ENCODE peak calls at places on chromosomes 3 and 15, in six cellular contexts. H is fibroblast of lung, R is SJCRH30, S is body of pancreas, M is heart right ventricle, E is stomach. C is an unnamed sample. For H3K9me3 and H3K36me3, the result is how much of the 10 kb centered on the place peaks cover.

GRCh38 chr3:133457465-133458067 is 57.7 kb downstream of the BFSP2 start:
- DNase-seq in H (peak), R (no peak), S (no peak), M (no peak), E (no peak), C (no peak)

GRCh38 chr3:15284121-15284889 is 48.1 kb downstream of the SH3BP5 start:
- DNase-seq in H (peak), R (peak), S (no peak), M (no peak), E (no peak), C (no peak)

GRCh38 chr3:109806929-109807328 is 469.6 kb upstream of the DPPA4 start:
- DNase-seq in H (peak), R (no peak), S (no peak), M (no peak), E (no peak), C (peak)

GRCh38 chr15:62847900-62848489 is 194.6 kb upstream of the TPM1 start:
- DNase-seq in H (peak), R (peak), S (peak), M (peak), E (peak), C (no peak)

GRCh38 chr3:179088306-179088705 is 16.7 kb upstream of the ZMAT3 start:
- DNase-seq in H (no peak), R (no peak), S (no peak), M (no peak), E (no peak), C (no peak)

GRCh38 chr3:10137178-10137577 is 4.4 kb upstream of the VHL start:
- DNase-seq in H (no peak), R (no peak), S (no peak), M (no peak), E (no peak), C (no peak)

GRCh38 chr15:31869640-31870335 is 160.5 kb upstream of the CHRNA7 start:
- DNase-seq in H (peak), R (no peak), S (peak), M (peak), E (no peak), C (no peak)

GRCh38 chr3:14803101-14803980 is 15.4 kb upstream of the FGD5 start:
- DNase-seq in H (peak), R (peak), S (no peak), M (peak), E (peak), C (no peak)

GRCh38 chr3:30664884-30665283 is 58.5 kb downstream of the TGFBR2 start:
- DNase-seq in H (no peak), R (no peak), S (no peak), M (no peak), E (no peak), C (peak)

GRCh38 chr3:108088697-108089096 is 2.1 kb downstream of the CD47 start:
- DNase-seq in H (peak), R (no peak), S (no peak), M (no peak), E (no peak), C (no peak)

GRCh38 chr3:195241592-195242355 is 29.2 kb downstream of the XXYLT1 start:
- DNase-seq in H (no peak), R (no peak), S (no peak), M (no peak), E (no peak), C (no peak)

DNA sequence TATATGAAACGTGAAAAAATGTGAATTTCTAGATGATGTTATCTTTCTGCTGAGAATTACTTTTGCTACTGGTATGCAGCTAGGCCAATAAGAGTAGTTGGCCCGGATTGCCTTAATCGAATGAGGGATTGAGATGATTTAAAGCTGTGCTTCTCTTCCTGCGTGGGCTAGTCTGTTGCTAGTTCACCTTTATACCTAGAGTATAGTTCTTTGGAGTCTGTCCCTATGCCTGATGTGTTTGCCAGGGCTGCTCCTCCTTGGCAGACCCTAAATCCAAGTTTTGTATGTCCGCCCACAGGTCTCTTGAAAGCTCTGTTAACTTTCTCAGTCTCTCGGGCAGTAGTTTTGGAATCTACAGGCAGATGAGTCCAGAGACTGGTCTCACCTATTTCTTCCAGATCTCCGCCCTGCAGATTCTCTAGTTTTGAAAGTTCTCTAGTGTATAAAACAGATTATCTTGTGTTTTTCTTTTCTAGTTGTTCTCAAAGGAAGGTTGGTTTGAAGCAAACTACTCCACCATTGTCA is 64.9 kb downstream of the MEF2A start:
- DNase-seq in H (no peak), R (no peak), S (no peak), M (no peak), E (no peak), C (no peak)
- H3K9me3 ChIP-seq in H (under half), R (under half), S (under half), M (under half), E (under half), C (under half)

GRCh38 chr3:184354121-184354728 is 7.2 kb downstream of the CLCN2 start:
- DNase-seq in H (peak), R (peak), S (peak), M (peak), E (peak), C (peak)
- H3K36me3 ChIP-seq in H (under half), R (under half), S (under half), M (under half), E (under half), C (under half)

DNA sequence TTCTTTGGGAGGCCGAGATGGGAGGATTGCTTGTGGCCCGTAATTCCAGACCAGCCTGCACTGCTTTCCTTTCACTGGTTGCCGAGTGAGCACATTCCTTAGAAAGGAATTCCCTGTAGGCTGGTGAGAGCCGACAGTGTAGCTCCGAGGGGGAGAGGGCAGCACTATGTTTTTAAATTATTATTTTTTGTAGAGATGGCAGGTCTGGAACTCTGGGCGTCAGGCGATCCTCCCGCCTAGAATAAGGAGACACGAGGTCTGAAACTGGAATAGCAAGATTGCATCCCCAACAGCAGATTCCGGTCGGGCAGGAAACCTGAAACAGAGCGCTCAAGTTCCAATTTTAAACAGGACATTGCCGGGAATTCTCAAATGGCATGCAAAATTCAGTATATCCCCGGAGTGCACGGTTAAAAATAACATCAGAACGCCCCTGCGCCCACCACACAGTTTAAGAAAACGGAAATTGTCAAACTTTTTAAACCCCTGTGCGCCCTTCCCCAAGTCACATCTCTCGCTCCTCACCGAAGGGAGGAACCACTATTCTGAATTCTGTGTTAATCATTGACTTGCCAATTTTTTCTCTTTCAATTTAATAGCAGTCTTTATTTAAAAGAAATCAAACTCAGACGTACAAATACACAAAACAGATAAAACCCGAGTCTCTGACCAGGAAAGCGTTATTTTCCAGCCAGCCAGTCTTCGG is 637 bp upstream of the RNU5B-1 start:
- DNase-seq in H (peak), R (peak), S (peak), M (peak), E (peak), C (no peak)
- H3K9me3 ChIP-seq in H (under half), R (under half), S (under half), M (under half), E (under half), C (under half)

GRCh38 chr3:50572801-50573371 is 3.6 kb downstream of the HEMK1 start:
- DNase-seq in H (no peak), R (no peak), S (no peak), M (no peak), E (no peak), C (no peak)
- H3K36me3 ChIP-seq in H (under half), R (under half), S (under half), M (under half), E (under half), C (under half)

GRCh38 chr15:43008150-43008549 is 87.6 kb upstream of the TTBK2 start:
- DNase-seq in H (no peak), R (no peak), S (no peak), M (no peak), E (no peak), C (no peak)
- H3K9me3 ChIP-seq in H (under half), R (under half), S (under half), M (under half), E (under half), C (under half)

DNA sequence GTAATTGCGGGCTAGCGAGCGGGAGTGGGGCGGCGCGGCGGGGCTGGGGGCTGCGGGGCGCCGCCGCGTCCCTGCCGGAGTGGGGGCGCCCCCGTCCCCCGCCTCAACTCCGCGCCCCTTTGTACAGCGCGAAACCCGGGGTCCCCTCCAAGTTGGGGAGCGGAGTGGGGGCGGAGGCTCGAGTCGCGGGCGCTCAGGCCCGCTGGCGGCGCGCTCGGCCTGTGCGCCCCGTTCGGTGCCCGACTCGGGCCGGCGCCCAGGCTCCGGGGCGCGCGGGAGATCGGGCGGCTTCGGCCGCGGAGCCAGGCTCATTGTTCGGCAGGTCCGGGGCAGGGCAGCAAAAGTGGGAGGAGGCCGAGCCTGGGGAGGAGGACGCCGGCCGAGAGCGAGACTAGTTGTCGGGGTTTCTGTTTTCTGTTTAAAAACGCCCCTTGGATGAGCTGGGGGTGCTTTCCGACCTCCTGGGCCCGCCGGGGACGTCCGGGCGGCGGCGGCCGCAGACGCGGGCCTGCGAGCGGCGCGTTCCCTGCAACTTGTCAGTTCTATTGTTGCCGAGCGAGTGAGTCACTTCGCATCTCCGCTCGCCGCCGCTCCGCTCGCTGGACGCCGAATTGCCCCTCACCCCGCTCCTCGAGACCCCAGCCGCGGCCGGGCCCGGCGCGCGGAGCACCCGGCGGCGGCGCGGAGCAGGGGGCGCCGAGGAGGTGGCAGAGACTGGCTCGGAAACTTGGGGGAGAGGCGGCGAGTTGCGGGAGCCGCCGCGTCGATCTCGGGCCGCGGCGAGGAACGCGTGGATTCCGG is 663 bp downstream of the TCF12 start:
- DNase-seq in H (peak), R (peak), S (peak), M (peak), E (peak), C (peak)
- H3K36me3 ChIP-seq in H (under half), R (under half), S (under half), M (under half), E (under half), C (under half)

DNA sequence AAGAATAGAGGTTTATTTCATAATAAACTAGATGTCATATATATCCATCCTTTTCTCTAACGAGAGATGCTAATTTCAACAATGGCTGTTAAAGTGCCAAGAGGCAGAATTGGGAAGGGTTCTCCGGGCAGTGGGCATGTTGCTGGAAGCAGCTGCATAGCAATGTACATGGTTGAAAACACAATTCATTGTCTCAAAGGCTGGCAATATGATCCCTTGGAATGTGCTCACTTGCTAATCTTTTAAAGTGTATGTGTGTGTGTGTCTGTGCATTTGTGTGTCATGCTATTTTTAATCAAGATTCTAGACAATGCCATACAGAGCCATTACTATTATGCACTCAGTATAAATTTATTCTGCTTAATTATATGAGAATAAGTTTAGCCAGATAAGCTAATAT is 1020.3 kb downstream of the NAALADL2 start:
- DNase-seq in H (no peak), R (peak), S (no peak), M (no peak), E (no peak), C (no peak)
- H3K9me3 ChIP-seq in H (under half), R (under half), S (under half), M (under half), E (under half), C (under half)

GRCh38 chr15:28125673-28126651 is 26.8 kb upstream of the OCA2 start:
- DNase-seq in H (peak), R (no peak), S (no peak), M (no peak), E (no peak), C (peak)

GRCh38 chr15:28129261-28129848 is 30.2 kb upstream of the OCA2 start:
- DNase-seq in H (no peak), R (no peak), S (no peak), M (no peak), E (peak), C (no peak)

GRCh38 chr15:28124841-28125240 is 25.7 kb upstream of the OCA2 start:
- DNase-seq in H (no peak), R (no peak), S (no peak), M (no peak), E (no peak), C (no peak)

GRCh38 chr15:28128036-28128435 is 28.9 kb upstream of the OCA2 start:
- DNase-seq in H (no peak), R (no peak), S (no peak), M (peak), E (peak), C (no peak)

GRCh38 chr15:28127036-28127435 is 27.9 kb upstream of the OCA2 start:
- DNase-seq in H (no peak), R (no peak), S (no peak), M (no peak), E (peak), C (no peak)
- H3K36me3 ChIP-seq in H (under half), R (under half), S (under half), M (under half), E (half or more), C (under half)